ENCODE peak calls at places on chromosome 4, in six cellular contexts. One of them, this sample, is unnamed.

GRCh38 chr4:46937493-46937892 is 28.4 kb upstream of the COX7B2 start:
- DNase-seq in GM12878: no peak
- DNase-seq in K562: no peak
- DNase-seq in SK-N-SH: no peak
- DNase-seq in H1: no peak
- DNase-seq in HepG2: no peak
- DNase-seq in this sample: no peak

GRCh38 chr4:124713213-124713592 is 671 bp upstream of the ANKRD50 start:
- DNase-seq in GM12878: no peak
- DNase-seq in K562: peak
- DNase-seq in SK-N-SH: peak
- DNase-seq in H1: peak
- DNase-seq in HepG2: peak
- DNase-seq in this sample: peak

GRCh38 chr4:140090215-140090731 is 63.7 kb downstream of the MAML3 start:
- DNase-seq in GM12878: no peak
- DNase-seq in K562: no peak
- DNase-seq in SK-N-SH: no peak
- DNase-seq in H1: no peak
- DNase-seq in HepG2: peak
- DNase-seq in this sample: no peak

GRCh38 chr4:70632028-70632427 is 3.5 kb downstream of the ENAM start:
- DNase-seq in GM12878: no peak
- DNase-seq in K562: no peak
- DNase-seq in SK-N-SH: no peak
- DNase-seq in H1: no peak
- DNase-seq in HepG2: no peak
- DNase-seq in this sample: no peak

GRCh38 chr4:38287090-38287843 is 327.1 kb downstream of the PTTG2 start:
- DNase-seq in GM12878: no peak
- DNase-seq in K562: no peak
- DNase-seq in SK-N-SH: no peak
- DNase-seq in H1: no peak
- DNase-seq in HepG2: no peak
- DNase-seq in this sample: no peak

GRCh38 chr4:16289872-16290554 is 63.7 kb upstream of the TAPT1 start:
- DNase-seq in GM12878: no peak
- DNase-seq in K562: peak
- DNase-seq in SK-N-SH: peak
- DNase-seq in H1: no peak
- DNase-seq in HepG2: peak
- DNase-seq in this sample: peak

GRCh38 chr4:110638347-110638746 is 15.5 kb upstream of the PITX2 start:
- DNase-seq in GM12878: no peak
- DNase-seq in K562: no peak
- DNase-seq in SK-N-SH: no peak
- DNase-seq in H1: no peak
- DNase-seq in HepG2: no peak
- DNase-seq in this sample: no peak

GRCh38 chr4:173371292-173372192 is 788 bp downstream of the SAP30 start:
- DNase-seq in GM12878: no peak
- DNase-seq in K562: peak
- DNase-seq in SK-N-SH: peak
- DNase-seq in H1: no peak
- DNase-seq in HepG2: peak
- DNase-seq in this sample: peak

GRCh38 chr4:137495578-137495977 is 36.7 kb downstream of the PCDH18 start:
- DNase-seq in GM12878: no peak
- DNase-seq in K562: no peak
- DNase-seq in SK-N-SH: no peak
- DNase-seq in H1: no peak
- DNase-seq in HepG2: no peak
- DNase-seq in this sample: no peak

GRCh38 chr4:167943872-167944505 is 148.3 kb upstream of the ANXA10 start:
- DNase-seq in GM12878: no peak
- DNase-seq in K562: no peak
- DNase-seq in SK-N-SH: no peak
- DNase-seq in H1: no peak
- DNase-seq in HepG2: no peak
- DNase-seq in this sample: no peak

GRCh38 chr4:1725521-1725920 is 4.2 kb downstream of the TACC3 start:
- DNase-seq in GM12878: no peak
- DNase-seq in K562: no peak
- DNase-seq in SK-N-SH: no peak
- DNase-seq in H1: no peak
- DNase-seq in HepG2: no peak
- DNase-seq in this sample: no peak

GRCh38 chr4:149896428-149896827 is 80.8 kb upstream of the IQCM start:
- DNase-seq in GM12878: no peak
- DNase-seq in K562: no peak
- DNase-seq in SK-N-SH: no peak
- DNase-seq in H1: no peak
- DNase-seq in HepG2: no peak
- DNase-seq in this sample: no peak

GRCh38 chr4:92387459-92388069 is 83.8 kb downstream of the GRID2 start:
- DNase-seq in GM12878: peak
- DNase-seq in K562: peak
- DNase-seq in SK-N-SH: peak
- DNase-seq in H1: peak
- DNase-seq in HepG2: peak
- DNase-seq in this sample: no peak

GRCh38 chr4:14841801-14842748 is 160.2 kb upstream of the CPEB2 start:
- DNase-seq in GM12878: no peak
- DNase-seq in K562: no peak
- DNase-seq in SK-N-SH: no peak
- DNase-seq in H1: no peak
- DNase-seq in HepG2: no peak
- DNase-seq in this sample: no peak

GRCh38 chr4:56892686-56893085 is 15.0 kb upstream of the REST start:
- DNase-seq in GM12878: no peak
- DNase-seq in K562: peak
- DNase-seq in SK-N-SH: no peak
- DNase-seq in H1: no peak
- DNase-seq in HepG2: no peak
- DNase-seq in this sample: peak

GRCh38 chr4:79982587-79983327 is 90.3 kb downstream of the ANTXR2 start:
- DNase-seq in GM12878: no peak
- DNase-seq in K562: no peak
- DNase-seq in SK-N-SH: no peak
- DNase-seq in H1: no peak
- DNase-seq in HepG2: no peak
- DNase-seq in this sample: no peak

GRCh38 chr4:7429601-7430078 is 5.1 kb downstream of the PSAPL1 start:
- DNase-seq in GM12878: no peak
- DNase-seq in K562: no peak
- DNase-seq in SK-N-SH: peak
- DNase-seq in H1: no peak
- DNase-seq in HepG2: no peak
- DNase-seq in this sample: no peak

GRCh38 chr4:4764506-4764905 is 95.0 kb upstream of the MSX1 start:
- DNase-seq in GM12878: no peak
- DNase-seq in K562: no peak
- DNase-seq in SK-N-SH: no peak
- DNase-seq in H1: no peak
- DNase-seq in HepG2: no peak
- DNase-seq in this sample: no peak

GRCh38 chr4:1472148-1472797 is 66.0 kb upstream of the NKX1-1 start:
- DNase-seq in GM12878: no peak
- DNase-seq in K562: no peak
- DNase-seq in SK-N-SH: peak
- DNase-seq in H1: no peak
- DNase-seq in HepG2: no peak
- DNase-seq in this sample: no peak

GRCh38 chr4:3375688-3376087 is 66.1 kb upstream of the HGFAC start:
- DNase-seq in GM12878: no peak
- DNase-seq in K562: no peak
- DNase-seq in SK-N-SH: peak
- DNase-seq in H1: no peak
- DNase-seq in HepG2: no peak
- DNase-seq in this sample: no peak

GRCh38 chr4:144449623-144450022 is 196.3 kb upstream of the HHIP start:
- DNase-seq in GM12878: no peak
- DNase-seq in K562: no peak
- DNase-seq in SK-N-SH: no peak
- DNase-seq in H1: no peak
- DNase-seq in HepG2: no peak
- DNase-seq in this sample: no peak

GRCh38 chr4:146446555-146446954 is 75.2 kb downstream of the SLC10A7 start:
- DNase-seq in GM12878: no peak
- DNase-seq in K562: no peak
- DNase-seq in SK-N-SH: no peak
- DNase-seq in H1: no peak
- DNase-seq in HepG2: no peak
- DNase-seq in this sample: no peak

GRCh38 chr4:146453192-146453591 is 68.5 kb downstream of the SLC10A7 start:
- DNase-seq in GM12878: no peak
- DNase-seq in K562: no peak
- DNase-seq in SK-N-SH: no peak
- DNase-seq in H1: no peak
- DNase-seq in HepG2: no peak
- DNase-seq in this sample: no peak

GRCh38 chr4:146445198-146446150 is 76.3 kb downstream of the SLC10A7 start:
- DNase-seq in GM12878: no peak
- DNase-seq in K562: no peak
- DNase-seq in SK-N-SH: no peak
- DNase-seq in H1: no peak
- DNase-seq in HepG2: no peak
- DNase-seq in this sample: no peak

DNA sequence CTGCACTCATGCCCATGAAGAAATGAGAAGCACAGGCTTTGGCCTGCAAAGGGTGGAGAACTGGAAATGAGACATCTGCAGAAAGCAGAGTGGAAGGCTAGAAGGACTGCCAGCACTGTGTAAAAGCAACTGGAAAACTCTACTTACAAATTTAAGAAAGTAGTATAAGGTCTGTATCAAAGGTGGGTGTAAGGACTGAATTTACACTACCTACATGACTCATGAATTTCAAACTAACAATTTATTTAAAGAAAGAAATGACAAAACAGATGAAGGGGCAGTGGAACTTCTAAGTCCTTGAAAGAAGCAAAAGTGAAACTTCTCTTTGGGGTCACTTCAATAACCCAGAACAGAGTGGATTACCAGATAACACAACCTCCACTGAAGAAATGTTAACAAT is 71.2 kb downstream of the SLC10A7 start:
- DNase-seq in GM12878: no peak
- DNase-seq in K562: no peak
- DNase-seq in SK-N-SH: no peak
- DNase-seq in H1: no peak
- DNase-seq in HepG2: no peak
- DNase-seq in this sample: no peak
- TF ChIP-seq GABPA in GM12878: no peak
- TF ChIP-seq GABPA in K562: no peak
- TF ChIP-seq GABPA in SK-N-SH: no peak
- TF ChIP-seq GABPA in H1: no peak
- TF ChIP-seq GABPA in HepG2: no peak
- TF ChIP-seq GABPA in this sample: no peak

DNA sequence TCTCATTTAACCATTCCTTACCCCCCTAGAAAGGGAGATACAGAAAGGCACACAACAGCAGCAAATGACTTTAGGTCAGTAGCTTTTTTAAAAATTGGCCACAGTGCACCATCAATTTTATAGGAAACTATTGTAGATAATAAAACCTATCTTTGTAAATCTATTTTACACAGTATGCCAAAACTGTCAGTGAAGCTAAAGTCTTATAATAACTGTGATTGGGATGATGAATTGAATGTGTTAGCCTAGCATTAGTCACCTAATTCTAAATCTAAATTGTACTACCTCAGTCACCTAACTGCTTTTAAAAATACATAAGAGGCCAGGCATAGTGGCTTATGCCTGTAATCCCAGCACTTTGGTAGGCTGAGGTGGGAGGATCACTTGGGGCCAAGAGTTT is 44.2 kb downstream of the SH3RF1 start:
- DNase-seq in GM12878: no peak
- DNase-seq in K562: no peak
- DNase-seq in SK-N-SH: no peak
- DNase-seq in H1: no peak
- DNase-seq in HepG2: no peak
- DNase-seq in this sample: no peak
- TF ChIP-seq CTCF in GM12878: no peak
- TF ChIP-seq CTCF in K562: no peak
- TF ChIP-seq CTCF in SK-N-SH: no peak
- TF ChIP-seq CTCF in H1: no peak
- TF ChIP-seq CTCF in HepG2: no peak
- TF ChIP-seq CTCF in this sample: no peak

GRCh38 chr4:151097759-151098158 is 1.7 kb upstream of the RPS3A start:
- DNase-seq in GM12878: no peak
- DNase-seq in K562: no peak
- DNase-seq in SK-N-SH: no peak
- DNase-seq in H1: no peak
- DNase-seq in HepG2: no peak
- DNase-seq in this sample: no peak

GRCh38 chr4:151100517-151100916 is 1.1 kb downstream of the RPS3A start:
- DNase-seq in GM12878: no peak
- DNase-seq in K562: no peak
- DNase-seq in SK-N-SH: no peak
- DNase-seq in H1: no peak
- DNase-seq in HepG2: no peak
- DNase-seq in this sample: no peak

GRCh38 chr4:151099226-151099975 is at the start of gene RPS3A:
- DNase-seq in GM12878: peak
- DNase-seq in K562: peak
- DNase-seq in SK-N-SH: peak
- DNase-seq in H1: peak
- DNase-seq in HepG2: peak
- DNase-seq in this sample: peak

GRCh38 chr4:151099976-151100417 is 569 bp downstream of the RPS3A start:
- DNase-seq in GM12878: no peak
- DNase-seq in K562: no peak
- DNase-seq in SK-N-SH: peak
- DNase-seq in H1: no peak
- DNase-seq in HepG2: no peak
- DNase-seq in this sample: no peak

DNA sequence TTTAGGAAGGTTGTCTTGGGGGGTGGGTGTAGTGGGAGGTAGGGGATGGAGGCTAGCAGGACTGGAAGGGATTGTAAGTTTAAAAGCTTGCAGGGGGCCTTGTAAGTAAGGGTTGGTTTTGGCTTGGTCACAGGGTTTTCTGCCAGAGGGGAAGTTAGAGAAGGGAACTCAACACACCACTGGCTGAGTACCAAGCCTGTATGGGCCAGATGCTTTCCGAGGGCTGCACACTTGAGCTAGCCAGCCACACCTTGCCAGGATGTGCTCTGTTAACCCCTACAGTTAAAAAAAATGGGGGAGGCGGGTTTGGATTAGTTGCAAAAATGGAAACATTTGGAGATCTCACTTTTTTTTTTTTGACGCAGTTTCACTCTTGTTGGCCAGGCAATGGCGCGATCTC is 1.2 kb upstream of the RPS3A start:
- DNase-seq in GM12878: no peak
- DNase-seq in K562: no peak
- DNase-seq in SK-N-SH: no peak
- DNase-seq in H1: no peak
- DNase-seq in HepG2: no peak
- DNase-seq in this sample: no peak
- TF ChIP-seq GABPA in GM12878: no peak
- TF ChIP-seq GABPA in K562: no peak
- TF ChIP-seq GABPA in SK-N-SH: no peak
- TF ChIP-seq GABPA in H1: no peak
- TF ChIP-seq GABPA in HepG2: no peak
- TF ChIP-seq GABPA in this sample: no peak

GRCh38 chr4:11715753-11716521 is 287.2 kb upstream of the HS3ST1 start:
- DNase-seq in GM12878: no peak
- DNase-seq in K562: no peak
- DNase-seq in SK-N-SH: no peak
- DNase-seq in H1: no peak
- DNase-seq in HepG2: no peak
- DNase-seq in this sample: no peak

GRCh38 chr4:11710484-11710883 is 281.8 kb upstream of the HS3ST1 start:
- DNase-seq in GM12878: no peak
- DNase-seq in K562: no peak
- DNase-seq in SK-N-SH: no peak
- DNase-seq in H1: no peak
- DNase-seq in HepG2: no peak
- DNase-seq in this sample: no peak
- TF ChIP-seq CTCF in GM12878: no peak
- TF ChIP-seq CTCF in K562: no peak
- TF ChIP-seq CTCF in SK-N-SH: no peak
- TF ChIP-seq CTCF in H1: no peak
- TF ChIP-seq CTCF in HepG2: no peak
- TF ChIP-seq CTCF in this sample: no peak